ENCODE peak calls at places on chromosome 6, in four cellular contexts. C is heart right ventricle, A is tibial artery, U is chondrocyte. V is an unnamed sample.

GRCh38 chr6:130218136-130218535 is 4.6 kb downstream of the SAMD3 start:
- DNase-seq in C (no peak), A (no peak), U (no peak), V (no peak)

GRCh38 chr6:3419624-3420272 is 37.1 kb downstream of the SLC22A23 start:
- DNase-seq in C (no peak), A (no peak), U (no peak), V (no peak)

GRCh38 chr6:91299544-91300491 is 712.9 kb upstream of the MAP3K7 start:
- DNase-seq in C (no peak), A (no peak), U (no peak), V (no peak)

GRCh38 chr6:24089741-24090140 is 36.3 kb upstream of the NRSN1 start:
- DNase-seq in C (no peak), A (no peak), U (no peak), V (no peak)

GRCh38 chr6:170403451-170403850 is 96.9 kb downstream of the FAM120B start:
- DNase-seq in C (no peak), A (no peak), U (no peak), V (no peak)

GRCh38 chr6:113732384-113732966 is 124.7 kb upstream of the MARCKS start:
- DNase-seq in C (peak; percentile 12), A (no peak), U (no peak), V (no peak)

GRCh38 chr6:33689148-33689494 is 22.4 kb downstream of the UQCC2 start:
- DNase-seq in C (peak; percentile 6), A (no peak), U (no peak), V (no peak)

GRCh38 chr6:116485786-116486185 is 24.6 kb downstream of the CALHM6 start:
- DNase-seq in C (no peak), A (no peak), U (no peak), V (no peak)

GRCh38 chr6:28940294-28940858 is 16.6 kb upstream of the TRIM27 start:
- DNase-seq in C (no peak), A (peak; percentile 48), U (no peak), V (peak; percentile 31)

GRCh38 chr6:125636671-125637070 is 112.8 kb upstream of the HEY2 start:
- DNase-seq in C (no peak), A (no peak), U (no peak), V (no peak)

GRCh38 chr6:15246217-15247211 is 645 bp downstream of the JARID2 start:
- DNase-seq in C (no peak), A (no peak), U (no peak), V (no peak)

GRCh38 chr6:131331146-131331545 is 195.9 kb downstream of the AKAP7 start:
- DNase-seq in C (no peak), A (no peak), U (no peak), V (no peak)
- TF ChIP-seq CTCF in C (no peak), A (no peak), U (no peak), V (no peak)

GRCh38 chr6:6491761-6492160 is 96.8 kb upstream of the LY86 start:
- DNase-seq in C (no peak), A (no peak), U (no peak), V (no peak)

GRCh38 chr6:6492675-6493074 is 95.8 kb upstream of the LY86 start:
- DNase-seq in C (no peak), A (peak; percentile 38), U (no peak), V (no peak)

GRCh38 chr6:6495851-6496250 is 92.7 kb upstream of the LY86 start:
- DNase-seq in C (no peak), A (no peak), U (no peak), V (no peak)

GRCh38 chr6:6497541-6497940 is 91.0 kb upstream of the LY86 start:
- DNase-seq in C (no peak), A (no peak), U (no peak), V (no peak)

GRCh38 chr6:6494677-6495076 is 93.8 kb upstream of the LY86 start:
- DNase-seq in C (peak; percentile 56), A (peak; percentile 46), U (no peak), V (no peak)
- TF ChIP-seq CTCF in C (peak; percentile 69), A (peak; percentile 35), U (peak; percentile 85), V (no peak)

GRCh38 chr6:66421570-66421969 is 714.5 kb upstream of the EYS start:
- DNase-seq in C (no peak), A (no peak), U (no peak), V (no peak)
- TF ChIP-seq CTCF in C (no peak), A (no peak), U (peak; percentile 66), V (no peak)

GRCh38 chr6:142300302-142300701 is 1.5 kb upstream of the ADGRG6 start:
- DNase-seq in C (no peak), A (no peak), U (no peak), V (no peak)

GRCh38 chr6:142300758-142301251 is 1.0 kb upstream of the ADGRG6 start:
- DNase-seq in C (no peak), A (no peak), U (no peak), V (peak; percentile 81)

GRCh38 chr6:142302427-142303190 is 802 bp downstream of the ADGRG6 start:
- DNase-seq in C (no peak), A (no peak), U (no peak), V (no peak)

GRCh38 chr6:142303191-142303564 is 1.4 kb downstream of the ADGRG6 start:
- DNase-seq in C (no peak), A (no peak), U (no peak), V (no peak)

GRCh38 chr6:142301421-142302391 is at the start of gene ADGRG6:
- DNase-seq in C (peak; percentile 30), A (no peak), U (no peak), V (no peak)
- TF ChIP-seq CTCF in C (no peak), A (no peak), U (peak; percentile 38), V (no peak)

GRCh38 chr6:85460154-85460950 is 10.5 kb downstream of the NT5E start:
- DNase-seq in C (no peak), A (no peak), U (no peak), V (no peak)
- TF ChIP-seq CTCF in C (no peak), A (no peak), U (peak; percentile 57), V (no peak)

DNA sequence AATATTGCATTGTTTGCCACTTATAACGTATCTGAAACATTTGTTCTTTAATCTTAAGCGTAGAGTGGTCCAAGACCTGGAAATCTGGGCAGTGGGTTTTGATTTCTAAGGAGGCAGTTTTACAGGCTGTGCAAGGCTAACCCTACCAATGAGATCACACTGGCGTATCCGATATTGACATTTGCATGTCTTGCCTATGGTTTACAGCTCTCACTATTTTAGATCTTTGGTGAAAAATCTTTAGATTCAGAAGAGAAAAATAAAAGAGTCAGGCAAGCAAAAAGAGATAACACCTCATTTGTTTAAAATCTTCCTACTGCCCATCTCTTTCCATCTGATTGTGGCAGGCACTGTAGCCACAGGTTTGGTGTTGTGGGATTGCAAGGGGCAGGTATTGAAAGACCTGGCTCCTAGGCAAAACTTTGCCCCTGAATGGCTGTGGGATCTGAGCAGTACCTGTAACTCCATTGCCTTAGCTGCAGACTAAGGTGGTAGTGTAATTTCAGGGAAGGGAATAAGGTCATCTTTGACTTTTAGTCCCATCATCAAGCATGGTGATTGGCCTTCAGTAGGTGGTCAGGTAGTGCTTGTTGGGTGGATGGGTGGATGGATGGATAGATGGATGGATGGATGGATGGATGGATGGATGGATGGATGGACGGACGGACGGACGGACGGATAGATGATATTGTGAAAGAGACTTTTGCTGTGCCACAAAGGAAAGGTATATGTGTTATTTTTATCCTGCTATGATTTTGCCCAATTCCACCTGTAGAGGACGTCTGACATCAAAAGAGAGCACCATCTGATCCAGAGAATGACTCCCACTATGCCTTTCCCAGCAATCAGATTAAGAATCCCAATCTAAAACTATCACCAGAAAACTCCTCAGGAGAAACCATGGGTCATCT is 1.9 kb downstream of the TNFAIP3 start:
- DNase-seq in C (no peak), A (no peak), U (no peak), V (no peak)
- TF ChIP-seq CTCF in C (no peak), A (no peak), U (no peak), V (no peak)

V was measured in omental fat pad.